ENCODE peak calls at places on chromosomes 13 and 19, in five cellular contexts. S is kidney epithelial cell, O is fibroblast of mammary gland, E is heart right ventricle, M is right lobe of liver. G is an unnamed sample.

GRCh38 chr13:24899601-24900000 is 135.6 kb downstream of the RNF17 start:
- DNase-seq in S (no peak), O (no peak), E (no peak), M (no peak), G (peak; percentile 48)

GRCh38 chr13:61414686-61415664 is 674 bp downstream of the PCDH20 start:
- DNase-seq in S (peak; percentile 57), O (no peak), E (peak; percentile 22), M (peak; percentile 82), G (peak; percentile 1)

GRCh38 chr19:48393559-48394330 is at the start of gene GRIN2D:
- DNase-seq in S (no peak), O (no peak), E (no peak), M (no peak), G (peak; percentile 51)

GRCh38 chr13:110696776-110697175 is 9.1 kb downstream of the CARS2 start:
- DNase-seq in S (no peak), O (no peak), E (no peak), M (no peak), G (no peak)

GRCh38 chr13:74573654-74574053 is 439.4 kb upstream of the KLF12 start:
- DNase-seq in S (no peak), O (no peak), E (peak; percentile 11), M (no peak), G (no peak)

GRCh38 chr13:48874165-48874564 is 101.5 kb upstream of the FNDC3A start:
- DNase-seq in S (no peak), O (no peak), E (no peak), M (no peak), G (no peak)

GRCh38 chr13:60080871-60081270 is 82.9 kb downstream of the DIAPH3 start:
- DNase-seq in S (no peak), O (peak; percentile 28), E (no peak), M (no peak), G (no peak)

GRCh38 chr19:29268103-29268502 is 55.2 kb upstream of the UQCRFS1 start:
- DNase-seq in S (no peak), O (no peak), E (no peak), M (peak; percentile 28), G (no peak)

GRCh38 chr13:31896427-31896826 is 135.1 kb upstream of the FRY start:
- DNase-seq in S (no peak), O (peak; percentile 92), E (peak; percentile 19), M (no peak), G (peak; percentile 91)

GRCh38 chr13:112690242-112690943 is 555 bp downstream of the ATP11A start:
- DNase-seq in S (no peak), O (no peak), E (peak; percentile 60), M (peak; percentile 69), G (peak; percentile 23)

GRCh38 chr19:45901432-45901903 is 945 bp downstream of the MYPOP start:
- DNase-seq in S (no peak), O (peak; percentile 44), E (peak; percentile 57), M (no peak), G (peak; percentile 57)

GRCh38 chr13:112103260-112103843 is 36.4 kb downstream of the SOX1 start:
- DNase-seq in S (no peak), O (no peak), E (no peak), M (no peak), G (no peak)

GRCh38 chr13:61316647-61317046 is 99.0 kb downstream of the PCDH20 start:
- DNase-seq in S (no peak), O (no peak), E (no peak), M (no peak), G (no peak)

DNA sequence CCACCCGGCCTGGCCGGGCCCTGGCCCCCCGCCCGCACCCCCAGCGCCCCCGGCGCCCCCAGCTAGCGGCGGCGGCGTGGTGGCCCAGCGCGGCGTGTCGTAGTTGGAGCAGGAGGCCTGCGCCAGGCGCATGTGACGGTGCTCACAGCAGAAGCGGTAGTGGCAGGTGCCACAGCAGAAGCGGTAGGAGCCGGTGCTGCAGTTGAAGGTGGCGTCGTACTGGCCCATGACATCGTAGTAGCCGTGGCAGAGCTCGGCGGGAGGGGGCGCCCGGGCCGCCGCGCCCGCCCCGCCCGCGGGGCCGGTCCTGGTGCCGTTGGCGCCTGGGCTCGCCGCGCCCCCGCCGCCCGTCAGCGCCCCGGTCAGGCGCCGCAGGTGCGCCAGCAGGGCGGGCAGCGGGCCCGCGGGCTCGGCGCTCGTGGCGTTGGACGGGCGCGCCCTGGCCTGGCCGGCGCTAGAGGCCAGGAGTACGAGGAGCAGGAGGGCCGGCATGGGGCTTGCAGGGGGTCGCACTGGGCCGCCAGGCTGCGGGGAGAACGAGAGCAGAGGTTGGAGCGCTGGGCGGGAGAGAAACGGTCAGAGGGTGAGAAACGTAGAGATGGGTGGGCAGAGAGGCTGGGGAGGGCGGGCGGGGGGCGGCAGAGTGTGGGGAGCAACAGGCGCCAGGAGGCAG is 592 bp downstream of the SHISA7 start:
- DNase-seq in S (no peak), O (no peak), E (no peak), M (peak; percentile 33), G (no peak)
- H3K4me3 ChIP-seq in S (no peak overlapping the region), O (no peak overlapping the region), E (no peak overlapping the region), M (no peak overlapping the region), G (no peak overlapping the region)

DNA sequence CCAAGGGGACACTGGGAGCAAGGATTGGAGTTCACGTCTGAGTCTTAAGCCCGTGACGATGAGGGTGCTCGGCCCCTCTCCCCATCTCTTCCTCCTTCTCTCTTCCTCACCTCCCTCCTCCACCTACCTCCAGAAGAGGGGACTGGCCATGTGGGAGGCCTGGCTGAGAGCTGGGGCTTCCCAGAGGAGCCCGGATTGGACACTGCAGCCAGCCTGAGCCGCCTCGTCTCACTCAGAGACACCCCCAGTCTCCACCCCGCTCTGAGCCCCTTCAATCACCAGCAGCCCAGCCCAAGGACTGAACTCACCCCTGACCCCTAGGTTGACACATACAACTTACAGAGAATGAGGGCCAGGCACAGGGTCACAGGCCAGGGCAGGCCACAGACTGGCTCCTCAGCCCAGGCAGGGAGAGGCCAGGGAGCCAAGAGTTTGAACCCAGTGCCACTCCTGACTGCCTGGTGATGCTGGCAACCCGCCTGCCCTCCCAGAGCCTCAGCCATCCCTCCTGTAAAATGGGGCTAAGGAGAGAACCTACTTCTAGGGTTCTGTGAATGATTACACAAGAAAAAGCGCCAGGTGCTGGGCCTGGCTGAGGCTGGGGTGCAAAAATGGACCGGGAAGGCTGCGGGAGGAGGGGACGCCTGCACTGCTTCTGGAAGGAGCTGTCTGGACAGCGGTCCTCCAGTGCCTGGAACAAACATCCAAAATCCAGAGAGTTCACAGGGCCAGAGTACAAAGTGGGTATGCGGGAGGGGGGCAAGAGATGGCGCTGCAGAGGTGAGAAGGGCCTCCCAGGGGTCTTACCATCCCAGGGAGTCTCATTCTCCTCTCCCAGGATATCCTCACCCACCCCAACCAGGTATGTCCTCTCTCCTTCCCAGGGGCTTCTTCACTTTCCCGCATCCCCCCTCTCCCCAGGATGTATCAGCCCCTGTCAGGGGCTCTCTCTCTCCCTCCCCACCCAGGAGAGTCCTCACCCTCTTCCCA is 1.1 kb downstream of the CD79A start:
- DNase-seq in S (no peak), O (no peak), E (no peak), M (no peak), G (no peak)
- TF ChIP-seq CTCF in S (no peak), O (no peak), E (no peak), M (no peak), G (no peak)

GRCh38 chr19:6229951-6230712 is 49.6 kb downstream of the MLLT1 start:
- DNase-seq in S (no peak), O (no peak), E (no peak), M (no peak), G (no peak)
- H3K4me3 ChIP-seq in S (no peak overlapping the region), O (no peak overlapping the region), E (no peak overlapping the region), M (no peak overlapping the region), G (no peak overlapping the region)

DNA sequence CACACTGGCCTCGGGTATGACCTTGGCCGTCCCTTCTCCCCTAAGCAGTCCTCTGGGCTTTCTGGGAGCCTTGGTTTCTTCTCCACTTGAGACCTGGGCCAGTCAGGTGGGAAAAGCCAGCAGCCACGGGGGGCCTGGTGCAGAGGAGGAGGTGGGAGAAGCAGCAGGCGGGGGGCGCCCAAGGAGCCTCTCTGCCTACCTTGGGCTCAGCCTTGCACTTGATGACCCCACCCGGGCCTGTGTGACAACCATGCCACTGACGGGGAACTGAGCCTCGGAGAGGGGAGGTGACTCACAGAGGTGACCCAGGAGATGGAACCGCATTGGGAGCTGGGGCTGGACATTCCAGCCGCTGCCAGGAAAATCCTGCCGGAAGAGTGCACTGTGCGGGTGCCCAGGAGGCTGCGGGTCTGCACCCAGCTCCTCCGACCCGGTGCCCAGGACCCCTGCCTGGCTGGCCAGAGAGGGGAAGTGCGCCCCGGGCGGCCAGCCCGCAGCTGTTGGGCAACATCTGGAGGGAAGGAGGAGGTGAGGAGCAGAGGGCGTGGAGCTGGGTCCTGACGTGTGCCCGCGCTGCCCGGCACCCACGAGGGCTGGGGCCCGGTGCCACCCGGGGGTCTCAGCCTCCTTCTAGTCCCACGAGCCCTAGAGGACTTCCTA is 23.4 kb upstream of the SLC7A10 start:
- DNase-seq in S (no peak), O (no peak), E (no peak), M (peak; percentile 80), G (no peak)
- TF ChIP-seq CTCF in S (no peak), O (no peak), E (no peak), M (peak; percentile 26), G (no peak)

GRCh38 chr13:36417328-36417727 is 15.0 kb upstream of the CCNA1 start:
- DNase-seq in S (no peak), O (no peak), E (no peak), M (no peak), G (no peak)
- H3K4me3 ChIP-seq in S (no peak overlapping the region), O (no peak overlapping the region), E (no peak overlapping the region), M (no peak overlapping the region), G (no peak overlapping the region)

DNA sequence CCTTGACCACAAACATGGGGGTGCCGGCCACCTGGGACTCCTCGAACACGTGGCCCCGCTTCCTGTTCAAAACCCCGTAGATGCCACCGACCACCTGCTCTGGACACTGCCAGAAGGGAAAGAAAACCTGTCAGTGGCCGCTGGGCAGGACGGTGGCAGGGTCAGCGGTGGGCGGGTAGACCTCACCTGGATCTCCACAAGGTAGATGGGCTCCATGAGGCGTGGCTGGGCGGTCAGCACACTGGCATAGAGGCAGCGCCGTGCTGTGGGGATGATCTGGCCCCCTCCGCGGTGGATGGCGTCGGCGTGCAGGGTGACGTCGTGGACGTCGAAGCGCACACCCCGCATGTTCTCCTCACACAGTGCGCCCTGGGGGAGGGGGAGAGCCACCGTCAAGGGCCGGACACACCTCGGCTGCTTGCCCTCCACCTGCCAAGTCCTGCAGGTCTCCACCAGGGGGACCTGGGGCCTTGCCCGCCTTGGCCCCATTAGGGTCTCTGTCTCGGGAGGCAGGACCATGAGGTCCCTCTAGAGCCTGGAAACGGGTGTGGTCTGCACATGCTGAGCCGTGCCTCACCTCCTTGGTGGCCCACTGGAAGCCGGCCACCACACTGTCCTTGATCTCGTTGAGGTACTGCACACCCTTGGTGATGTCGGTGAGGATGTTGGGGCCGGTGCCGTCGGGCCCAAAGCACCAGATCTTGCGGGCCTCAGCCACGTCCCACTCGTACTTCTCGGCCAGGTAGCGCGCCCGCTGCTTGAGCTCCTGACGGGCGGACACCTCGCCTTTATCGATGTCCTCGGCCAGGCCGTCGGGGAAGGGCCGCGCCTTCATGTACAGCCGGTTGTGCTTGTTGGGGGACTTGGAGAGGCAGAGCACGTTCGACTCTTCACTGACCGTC is 6.6 kb upstream of the DAPK3 start:
- DNase-seq in S (no peak), O (no peak), E (no peak), M (peak; percentile 48), G (no peak)
- TF ChIP-seq CTCF in S (peak; percentile 24), O (no peak), E (no peak), M (no peak), G (peak; percentile 41)

G was measured in choroid plexus epithelial cell.